ENCODE peak calls at places on chromosome X, in four cellular contexts. Y is right lobe of liver, R is kidney epithelial cell, E is AG10803. Q is an unnamed sample.

GRCh38 chrX:1564750-1565683 is 26.4 kb upstream of the AKAP17A start:
- DNase-seq in Y (no peak), R (no peak), E (no peak), Q (no peak)

GRCh38 chrX:43813898-43814297 is 68.4 kb downstream of the MAOB start:
- DNase-seq in Y (no peak), R (no peak), E (no peak), Q (no peak)

GRCh38 chrX:10089378-10089795 is 67.4 kb upstream of the CLCN4 start:
- DNase-seq in Y (no peak), R (no peak), E (no peak), Q (no peak)

GRCh38 chrX:135275973-135276372 is 24.1 kb downstream of the ETDA start:
- DNase-seq in Y (no peak), R (no peak), E (no peak), Q (no peak)

GRCh38 chrX:122770581-122770980 is 413.5 kb upstream of the GRIA3 start:
- DNase-seq in Y (no peak), R (no peak), E (no peak), Q (no peak)

GRCh38 chrX:68714856-68715255 is 67.4 kb downstream of the STARD8 start:
- DNase-seq in Y (no peak), R (no peak), E (no peak), Q (no peak)

GRCh38 chrX:18288716-18289115 is 65.8 kb downstream of the SCML2 start:
- DNase-seq in Y (no peak), R (no peak), E (no peak), Q (no peak)

GRCh38 chrX:100975212-100975611 is 5.7 kb downstream of the ARL13A start:
- DNase-seq in Y (no peak), R (no peak), E (peak; percentile 1), Q (no peak)